ENCODE peak calls at places on chromosome 19, in ten cellular contexts. Q is HT-29; T is Peyer's patch; F is tibial artery; H is Caki2; N is NCI-H748 treated with DMSO at 0.1 percent for 48 hours; E is stimulated activated CD8-positive, alpha-beta memory T cell treated with anti-CD3 and anti-CD28 coated beads, Interleukin-7, amount 100 ng/mL, for 1 hour; I is heart left ventricle; J is HEK293T; A is amygdala. B is an unnamed sample.

GRCh38 chr19:1097810-1098176 is 2.6 kb upstream of the POLR2E start:
- DNase-seq in Q (no peak), T (no peak), F (no peak), H (no peak), N (no peak), E (no peak), I (no peak), J (no peak), A (no peak), B (no peak)

GRCh38 chr19:38394488-38394887 is 6.0 kb downstream of the SPRED3 start:
- DNase-seq in Q (no peak), T (no peak), F (no peak), H (no peak), N (no peak), E (no peak), I (no peak), J (no peak), A (no peak), B (no peak)

GRCh38 chr19:6087074-6087506 is 23.2 kb downstream of the RFX2 start:
- DNase-seq in Q (peak; percentile 81), T (peak; percentile 60), F (no peak), H (peak; percentile 58), N (peak; percentile 13), E (no peak), I (no peak), J (no peak), A (no peak), B (no peak)

GRCh38 chr19:58545286-58546068 is 1.6 kb downstream of the TRIM28 start:
- DNase-seq in Q (no peak), T (no peak), F (no peak), H (no peak), N (no peak), E (no peak), I (no peak), J (no peak), A (no peak), B (no peak)

GRCh38 chr19:50652722-50653121 is 3.5 kb downstream of the C19orf81 start:
- DNase-seq in Q (no peak), T (no peak), F (no peak), H (no peak), N (no peak), E (no peak), I (no peak), J (no peak), A (no peak), B (no peak)

GRCh38 chr19:38425810-38426466 is at the start of gene RASGRP4:
- DNase-seq in Q (no peak), T (peak; percentile 44), F (no peak), H (no peak), N (no peak), E (no peak), I (peak; percentile 76), J (no peak), A (no peak), B (no peak)

GRCh38 chr19:29480507-29480906 is 45.3 kb upstream of the VSTM2B start:
- DNase-seq in Q (no peak), T (no peak), F (no peak), H (no peak), N (no peak), E (no peak), I (no peak), J (no peak), A (no peak), B (no peak)

GRCh38 chr19:49411681-49412321 is 11.4 kb downstream of the PTH2 start:
- DNase-seq in Q (no peak), T (no peak), F (no peak), H (no peak), N (no peak), E (no peak), I (no peak), J (no peak), A (no peak), B (no peak)

GRCh38 chr19:58182577-58182988 is 278 bp upstream of the ZNF274 start:
- DNase-seq in Q (no peak), T (peak; percentile 92), F (no peak), H (no peak), N (no peak), E (peak; percentile 54), I (peak; percentile 94), J (peak; percentile 91), A (no peak), B (no peak)

GRCh38 chr19:628168-628567 is 5.2 kb downstream of the POLRMT start:
- DNase-seq in Q (no peak), T (no peak), F (no peak), H (no peak), N (no peak), E (no peak), I (no peak), J (no peak), A (no peak), B (no peak)